ENCODE peak calls at places on chromosomes 12 and 14, in four cellular contexts. M is sigmoid colon, L is heart left ventricle, I is body of pancreas. G is an unnamed sample. For H3K36me3, the result is how much of the 10 kb centered on the place peaks cover.

GRCh38 chr12:24861751-24862575 is 86.9 kb downstream of the BCAT1 start:
- DNase-seq in M (no peak), L (no peak), I (peak), G (no peak)

GRCh38 chr14:58663494-58664111 is 25.8 kb downstream of the DACT1 start:
- DNase-seq in M (no peak), L (no peak), I (peak), G (peak)

GRCh38 chr12:75969768-75970167 is 61.8 kb downstream of the PHLDA1 start:
- DNase-seq in M (no peak), L (no peak), I (no peak), G (peak)

GRCh38 chr14:64762044-64763034 is 58.1 kb downstream of the PLEKHG3 start:
- DNase-seq in M (peak), L (peak), I (peak), G (peak)

GRCh38 chr14:65210118-65210826 is 108.0 kb upstream of the MAX start:
- DNase-seq in M (no peak), L (no peak), I (no peak), G (peak)

GRCh38 chr14:54881235-54881760 is 21.3 kb downstream of the GCH1 start:
- DNase-seq in M (no peak), L (no peak), I (no peak), G (peak)

GRCh38 chr12:91677556-91677955 is 468.1 kb downstream of the BTG1 start:
- DNase-seq in M (no peak), L (no peak), I (no peak), G (no peak)

GRCh38 chr12:121518656-121519055 is 62.2 kb downstream of the KDM2B start:
- DNase-seq in M (no peak), L (no peak), I (no peak), G (no peak)

GRCh38 chr12:768434-768833 is 16.1 kb downstream of the WNK1 start:
- DNase-seq in M (no peak), L (no peak), I (no peak), G (no peak)

GRCh38 chr14:55819610-55820304 is 239.8 kb downstream of the KTN1 start:
- DNase-seq in M (no peak), L (no peak), I (no peak), G (no peak)

GRCh38 chr12:78167510-78167909 is 336.8 kb downstream of the NAV3 start:
- DNase-seq in M (no peak), L (no peak), I (no peak), G (no peak)

GRCh38 chr14:89276424-89276975 is 140.5 kb downstream of the FOXN3 start:
- DNase-seq in M (no peak), L (no peak), I (no peak), G (no peak)

GRCh38 chr12:96313606-96314005 is 86.6 kb downstream of the CDK17 start:
- DNase-seq in M (no peak), L (no peak), I (no peak), G (no peak)

GRCh38 chr14:65210827-65211192 is 108.5 kb upstream of the MAX start:
- DNase-seq in M (no peak), L (no peak), I (no peak), G (no peak)

GRCh38 chr14:51564460-51564859 is 87.2 kb upstream of the FRMD6 start:
- DNase-seq in M (no peak), L (no peak), I (no peak), G (peak)

GRCh38 chr14:95137164-95137803 is 20.0 kb downstream of the DICER1 start:
- DNase-seq in M (no peak), L (no peak), I (no peak), G (no peak)
- H3K36me3 ChIP-seq in M (under half), L (under half), I (under half), G (under half)

GRCh38 chr12:39048395-39048794 is 143.0 kb upstream of the CPNE8 start:
- DNase-seq in M (no peak), L (no peak), I (no peak), G (no peak)

GRCh38 chr12:39047539-39048078 is 142.2 kb upstream of the CPNE8 start:
- DNase-seq in M (no peak), L (no peak), I (no peak), G (no peak)

GRCh38 chr12:39043425-39043824 is 138.0 kb upstream of the CPNE8 start:
- DNase-seq in M (no peak), L (no peak), I (no peak), G (no peak)

GRCh38 chr12:39044754-39045153 is 139.4 kb upstream of the CPNE8 start:
- DNase-seq in M (no peak), L (no peak), I (no peak), G (no peak)
- TF ChIP-seq CTCF in M (no peak), L (no peak), I (no peak), G (no peak)

GRCh38 chr12:47080725-47081502 is 1.2 kb upstream of the AMIGO2 start:
- DNase-seq in M (peak), L (peak), I (peak), G (peak)

GRCh38 chr12:47078086-47078395 is 1.4 kb upstream of the PCED1B start:
- DNase-seq in M (no peak), L (no peak), I (no peak), G (no peak)

GRCh38 chr12:47079894-47080724 is at the start of gene AMIGO2:
- DNase-seq in M (peak), L (peak), I (peak), G (peak)

GRCh38 chr12:47078733-47079364 is 572 bp upstream of the PCED1B start:
- DNase-seq in M (peak), L (peak), I (peak), G (peak)

DNA sequence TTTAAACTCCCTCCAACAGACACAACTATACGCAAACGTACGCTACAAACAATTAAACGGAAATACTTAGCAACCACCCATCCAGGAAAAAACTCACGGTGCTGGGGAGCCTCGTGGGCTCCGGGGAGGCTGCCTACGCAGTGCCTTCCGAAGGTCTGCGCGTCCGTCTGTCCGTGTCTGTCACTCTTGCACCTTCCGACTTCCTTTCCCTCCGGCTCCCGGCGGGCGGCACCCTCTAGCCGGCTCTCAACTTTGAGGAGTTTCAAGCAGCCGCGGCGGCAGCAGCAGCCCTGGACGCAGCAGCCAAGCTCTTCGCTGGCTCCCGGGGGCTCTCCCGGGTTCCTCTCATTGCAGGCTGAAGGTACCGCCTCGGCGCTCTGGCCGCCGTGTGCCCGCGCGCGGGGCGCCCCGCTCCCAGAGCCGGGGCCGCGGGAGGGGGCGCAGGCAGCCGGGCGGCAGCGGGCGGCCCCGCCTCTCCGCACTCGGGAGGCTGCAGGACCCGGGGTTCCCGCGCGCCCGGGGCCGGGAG is at the start of gene PCED1B:
- DNase-seq in M (peak), L (peak), I (peak), G (peak)
- H3K27ac ChIP-seq in M (peak), L (peak), I (peak), G (no peak)

GRCh38 chr12:50527086-50527726 is 22.4 kb downstream of the DIP2B start:
- DNase-seq in M (no peak), L (no peak), I (peak), G (no peak)

GRCh38 chr12:50523772-50524171 is 19.0 kb downstream of the DIP2B start:
- DNase-seq in M (no peak), L (no peak), I (no peak), G (no peak)

GRCh38 chr12:50528800-50529199 is 24.0 kb downstream of the DIP2B start:
- DNase-seq in M (no peak), L (no peak), I (no peak), G (no peak)

GRCh38 chr12:50524621-50525020 is 19.8 kb downstream of the DIP2B start:
- DNase-seq in M (no peak), L (no peak), I (no peak), G (no peak)

DNA sequence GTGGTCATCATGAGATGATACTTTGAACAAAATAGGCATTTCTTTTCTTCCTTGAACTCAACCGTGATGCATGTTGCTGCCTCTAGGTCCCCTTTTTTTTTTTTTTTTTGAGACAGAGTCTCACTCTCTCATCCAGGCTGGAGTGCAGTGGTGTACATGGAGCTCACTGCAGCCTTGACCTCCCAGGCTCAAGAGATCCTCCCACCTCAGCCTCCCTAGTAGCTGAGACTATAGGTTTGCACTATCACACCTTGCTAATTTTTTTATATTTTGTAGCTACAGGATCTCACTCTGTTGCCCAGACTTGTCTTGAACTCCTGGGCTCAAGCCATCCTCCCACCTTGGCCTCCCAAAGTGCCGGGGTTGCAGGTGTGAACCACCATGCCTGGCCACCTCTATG is 20.6 kb downstream of the DIP2B start:
- DNase-seq in M (no peak), L (no peak), I (no peak), G (no peak)
- H3K36me3 ChIP-seq in M (under half), L (under half), I (under half), G (under half)

DNA sequence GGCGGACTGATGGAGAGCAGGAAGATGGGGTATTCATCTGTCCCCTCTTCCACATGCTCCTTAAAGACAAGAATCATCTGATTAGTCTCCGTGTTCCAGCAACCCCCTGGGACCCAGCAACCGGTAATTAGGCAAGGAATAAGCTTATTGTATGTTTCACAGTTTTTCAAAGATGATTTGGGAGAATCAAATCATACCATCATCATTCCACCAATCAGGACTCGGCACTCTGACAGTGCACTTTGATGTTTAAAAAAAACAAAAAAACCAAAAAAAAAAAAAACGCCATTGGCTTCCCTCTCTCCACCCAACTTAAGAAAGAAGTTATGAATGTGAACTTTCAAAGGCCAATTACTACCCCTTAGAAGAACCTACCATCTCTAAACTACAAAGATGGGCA is 1.3 kb upstream of the DYNC1H1 start:
- DNase-seq in M (no peak), L (no peak), I (no peak), G (no peak)
- TF ChIP-seq CTCF in M (no peak), L (no peak), I (no peak), G (no peak)

GRCh38 chr12:6919588-6919987 is 5.2 kb downstream of the ENO2 start:
- DNase-seq in M (peak), L (no peak), I (no peak), G (no peak)
- H3K27ac ChIP-seq in M (no peak), L (no peak), I (no peak), G (no peak)

DNA sequence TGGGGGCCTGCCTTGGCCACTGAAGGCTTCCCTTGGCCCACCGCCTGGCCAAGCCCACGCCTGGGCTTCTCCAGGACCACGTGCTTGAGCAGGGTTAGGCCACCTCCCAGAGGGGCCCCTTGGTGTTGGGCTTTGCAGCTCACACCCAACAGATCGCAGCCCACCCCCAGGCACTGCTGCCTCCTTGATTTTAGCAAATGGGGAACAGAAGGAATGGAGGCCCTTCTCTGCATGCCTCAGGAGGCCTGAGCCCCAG is 23.3 kb downstream of the RAB35 start:
- DNase-seq in M (no peak), L (no peak), I (no peak), G (no peak)
- H3K36me3 ChIP-seq in M (under half), L (under half), I (under half), G (under half)

DNA sequence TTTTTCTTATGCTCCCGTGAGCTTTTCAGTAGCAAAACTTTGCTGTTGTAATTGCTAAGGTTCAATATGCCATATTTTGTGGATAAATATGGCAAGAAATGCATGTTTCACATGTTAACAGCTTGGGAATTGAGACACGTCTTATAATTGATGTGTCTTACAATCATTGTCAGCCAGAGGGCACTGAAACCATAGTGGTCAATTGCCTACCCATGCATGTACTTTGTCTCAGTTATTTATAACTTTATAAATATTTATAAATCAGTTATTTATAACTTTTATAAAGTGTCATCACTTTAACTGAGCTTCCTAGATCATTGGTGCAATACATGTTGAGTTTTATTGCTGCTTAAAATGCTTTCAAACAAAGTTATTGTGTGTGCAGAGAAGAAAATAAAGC is 82.0 kb downstream of the CATSPERB start:
- DNase-seq in M (no peak), L (no peak), I (peak), G (peak)
- TF ChIP-seq CTCF in M (peak), L (peak), I (peak), G (peak)